ENCODE peak calls at places on chromosomes 7 and 10, in six cellular contexts. Z is pancreas, N is neural progenitor cell, G is psoas muscle, O is mammary epithelial cell, X is mesendoderm. M is an unnamed sample.

GRCh38 chr10:22679608-22680007 is 34.8 kb downstream of the PIP4K2A start:
- DNase-seq in Z (no peak), N (no peak), G (no peak), O (no peak), X (no peak), M (no peak)

GRCh38 chr10:12980080-12980656 is 21.3 kb downstream of the CCDC3 start:
- DNase-seq in Z (no peak), N (no peak), G (no peak), O (no peak), X (no peak), M (no peak)

GRCh38 chr10:110387983-110388681 is 83.4 kb upstream of the SMNDC1 start:
- DNase-seq in Z (no peak), N (no peak), G (no peak), O (no peak), X (no peak), M (no peak)

GRCh38 chr10:48735836-48736390 is 51.2 kb downstream of the WDFY4 start:
- DNase-seq in Z (no peak), N (no peak), G (no peak), O (no peak), X (no peak), M (no peak)

GRCh38 chr7:133230591-133231194 is 22.2 kb upstream of the EXOC4 start:
- DNase-seq in Z (no peak), N (peak; percentile 62), G (no peak), O (peak; percentile 32), X (peak; percentile 56), M (peak; percentile 66)

GRCh38 chr10:89591796-89592271 is 53.2 kb downstream of the PANK1 start:
- DNase-seq in Z (no peak), N (no peak), G (no peak), O (no peak), X (no peak), M (peak; percentile 12)

GRCh38 chr7:112550468-112551060 is 69.8 kb downstream of the LSMEM1 start:
- DNase-seq in Z (no peak), N (peak; percentile 42), G (no peak), O (peak; percentile 60), X (peak; percentile 70), M (no peak)

GRCh38 chr7:101244385-101245146 is at the start of gene FIS1:
- DNase-seq in Z (peak; percentile 98), N (peak; percentile 97), G (peak; percentile 94), O (peak; percentile 89), X (peak; percentile 96), M (peak; percentile 86)

GRCh38 chr7:5284304-5285281 is 1.9 kb downstream of the SLC29A4 start:
- DNase-seq in Z (peak; percentile 91), N (peak; percentile 88), G (no peak), O (no peak), X (peak; percentile 86), M (no peak)

GRCh38 chr7:134886353-134887057 is 99.8 kb upstream of the AGBL3 start:
- DNase-seq in Z (no peak), N (no peak), G (peak; percentile 28), O (peak; percentile 38), X (peak; percentile 52), M (peak; percentile 58)

GRCh38 chr10:13453896-13454295 is 74.9 kb downstream of the BEND7 start:
- DNase-seq in Z (no peak), N (peak; percentile 47), G (no peak), O (no peak), X (no peak), M (no peak)

GRCh38 chr10:13993169-13993568 is 337.6 kb downstream of the FRMD4A start:
- DNase-seq in Z (no peak), N (no peak), G (peak; percentile 55), O (peak; percentile 72), X (no peak), M (peak; percentile 81)

GRCh38 chr7:107962817-107963216 is 40.1 kb downstream of the LAMB1 start:
- DNase-seq in Z (no peak), N (no peak), G (no peak), O (no peak), X (no peak), M (no peak)

GRCh38 chr7:107959527-107959898 is 43.4 kb downstream of the LAMB1 start:
- DNase-seq in Z (no peak), N (no peak), G (no peak), O (no peak), X (no peak), M (no peak)

GRCh38 chr7:107958764-107959526 is 44.0 kb downstream of the LAMB1 start:
- DNase-seq in Z (no peak), N (no peak), G (no peak), O (peak; percentile 87), X (no peak), M (peak; percentile 52)

GRCh38 chr7:107961399-107961798 is 41.6 kb downstream of the LAMB1 start:
- DNase-seq in Z (no peak), N (no peak), G (peak; percentile 60), O (no peak), X (no peak), M (peak; percentile 67)

GRCh38 chr7:107960306-107960705 is 42.7 kb downstream of the LAMB1 start:
- DNase-seq in Z (no peak), N (no peak), G (no peak), O (no peak), X (no peak), M (no peak)
- H3K36me3 ChIP-seq in Z (peaks cover 46% of the 10 kb centered on the region), N (peaks cover 8% of the 10 kb centered on the region), G (no peaks in the 10 kb centered on the region), O (peaks cover 58% of the 10 kb centered on the region), X (peaks cover 3% of the 10 kb centered on the region), M (peaks cover 87% of the 10 kb centered on the region)

GRCh38 chr7:139981533-139981932 is 81.2 kb downstream of the PARP12 start:
- DNase-seq in Z (no peak), N (peak; percentile 72), G (no peak), O (no peak), X (no peak), M (no peak)

GRCh38 chr7:139985811-139986210 is 76.9 kb downstream of the PARP12 start:
- DNase-seq in Z (no peak), N (no peak), G (no peak), O (no peak), X (no peak), M (no peak)

GRCh38 chr7:139987691-139988516 is 74.8 kb downstream of the PARP12 start:
- DNase-seq in Z (no peak), N (no peak), G (no peak), O (no peak), X (no peak), M (no peak)

GRCh38 chr7:139982927-139983925 is 79.5 kb downstream of the PARP12 start:
- DNase-seq in Z (no peak), N (no peak), G (no peak), O (no peak), X (no peak), M (no peak)

DNA sequence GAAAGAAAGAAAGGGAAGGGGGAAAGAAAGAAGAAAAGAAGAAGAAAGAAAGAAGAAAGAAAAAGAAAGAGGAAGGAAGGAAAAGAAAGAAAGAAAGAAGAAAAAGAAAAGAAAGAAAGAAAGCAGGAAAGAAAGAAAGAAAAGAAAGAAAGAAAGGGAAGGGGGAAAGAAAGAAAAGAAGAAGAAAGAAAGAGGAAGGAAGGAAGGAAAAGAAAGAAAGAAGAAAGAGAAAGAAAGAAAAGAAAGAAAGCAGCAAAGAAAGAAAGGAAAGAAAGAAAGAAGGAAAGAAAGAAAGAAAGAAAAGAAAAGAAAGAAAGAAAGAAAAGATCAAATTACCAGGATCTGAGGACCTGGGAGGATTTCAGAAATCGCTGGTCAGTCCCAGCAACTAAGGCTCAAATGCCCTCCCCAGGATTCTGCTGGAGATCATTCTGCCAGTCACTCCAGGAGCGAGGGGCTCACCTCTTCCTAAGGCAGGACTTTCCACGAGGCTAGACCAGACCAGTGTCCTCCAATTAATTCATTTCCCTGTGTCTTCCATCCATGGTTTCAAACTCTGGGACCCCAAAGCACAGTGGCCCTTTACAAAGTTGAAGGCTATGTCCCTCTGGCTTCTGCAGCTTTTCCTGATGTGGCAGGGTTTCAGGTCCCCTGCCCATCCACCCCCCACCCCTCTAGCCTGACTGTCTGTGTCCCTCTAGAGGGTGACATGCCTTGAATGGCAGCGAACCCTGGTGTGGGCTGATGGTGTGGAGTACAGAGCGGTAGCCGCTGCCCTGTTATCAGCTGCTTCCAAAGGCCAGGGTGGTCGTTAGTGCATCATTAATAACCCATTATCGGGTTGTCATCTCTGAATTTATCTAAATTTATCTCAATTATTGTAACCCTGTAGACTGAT is 77.9 kb downstream of the PARP12 start:
- DNase-seq in Z (no peak), N (no peak), G (no peak), O (no peak), X (peak; percentile 22), M (no peak)
- H3K36me3 ChIP-seq in Z (no peaks in the 10 kb centered on the region), N (no peaks in the 10 kb centered on the region), G (no peaks in the 10 kb centered on the region), O (no peaks in the 10 kb centered on the region), X (no peaks in the 10 kb centered on the region), M (no peaks in the 10 kb centered on the region)

GRCh38 chr10:1045415-1045814 is 3.5 kb downstream of the IDI1 start:
- DNase-seq in Z (no peak), N (no peak), G (no peak), O (no peak), X (no peak), M (no peak)

GRCh38 chr10:1044964-1045363 is 4.0 kb downstream of the IDI1 start:
- DNase-seq in Z (no peak), N (no peak), G (no peak), O (no peak), X (no peak), M (no peak)

GRCh38 chr10:1041514-1041913 is 7.4 kb downstream of the IDI1 start:
- DNase-seq in Z (no peak), N (no peak), G (no peak), O (no peak), X (no peak), M (no peak)

GRCh38 chr10:1044146-1044545 is 4.8 kb downstream of the IDI1 start:
- DNase-seq in Z (no peak), N (no peak), G (no peak), O (no peak), X (no peak), M (no peak)

DNA sequence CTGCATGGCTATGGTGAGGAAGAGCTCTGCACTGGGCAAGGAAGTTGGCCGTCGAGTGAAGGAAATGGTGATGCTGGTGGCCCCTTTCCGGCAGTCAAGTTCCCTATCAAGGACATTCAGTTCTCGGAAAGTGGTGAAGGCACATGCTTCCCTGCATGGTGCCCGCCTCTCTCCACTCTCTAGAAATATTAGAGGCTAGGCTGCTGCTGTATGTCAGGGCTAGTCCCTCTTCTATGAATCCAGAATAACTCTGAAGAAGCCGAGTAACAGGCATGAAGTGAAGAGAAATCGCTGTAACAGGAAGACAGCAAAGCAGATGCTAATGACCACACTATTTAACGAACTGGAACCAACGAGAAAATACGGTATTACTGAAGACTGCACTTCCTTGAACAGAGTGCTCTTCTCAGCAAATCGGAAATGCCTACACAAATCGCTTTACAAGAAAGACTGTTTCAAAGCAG is 5.4 kb downstream of the IDI1 start:
- DNase-seq in Z (no peak), N (no peak), G (peak; percentile 28), O (no peak), X (no peak), M (no peak)
- H3K36me3 ChIP-seq in Z (peaks cover 26% of the 10 kb centered on the region), N (peaks cover 37% of the 10 kb centered on the region), G (no peaks in the 10 kb centered on the region), O (peaks cover 39% of the 10 kb centered on the region), X (peaks cover 9% of the 10 kb centered on the region), M (peaks cover 7% of the 10 kb centered on the region)

GRCh38 chr10:124670849-124671248 is 73.3 kb downstream of the FAM53B start:
- DNase-seq in Z (peak; percentile 39), N (no peak), G (peak; percentile 16), O (no peak), X (no peak), M (no peak)

GRCh38 chr10:124669824-124670654 is 74.1 kb downstream of the FAM53B start:
- DNase-seq in Z (peak; percentile 54), N (no peak), G (peak; percentile 22), O (no peak), X (no peak), M (no peak)

GRCh38 chr10:124668517-124669051 is 75.6 kb downstream of the FAM53B start:
- DNase-seq in Z (peak; percentile 37), N (no peak), G (peak; percentile 13), O (no peak), X (no peak), M (no peak)

GRCh38 chr10:124667425-124668130 is 76.6 kb downstream of the FAM53B start:
- DNase-seq in Z (peak; percentile 46), N (no peak), G (peak; percentile 4), O (no peak), X (no peak), M (no peak)

GRCh38 chr10:124669141-124669823 is 74.9 kb downstream of the FAM53B start:
- DNase-seq in Z (peak; percentile 41), N (no peak), G (peak; percentile 10), O (no peak), X (no peak), M (no peak)
- H3K36me3 ChIP-seq in Z (no peaks in the 10 kb centered on the region), N (no peaks in the 10 kb centered on the region), G (no peaks in the 10 kb centered on the region), O (no peaks in the 10 kb centered on the region), X (no peaks in the 10 kb centered on the region), M (no peaks in the 10 kb centered on the region)